ENCODE peak calls at places on chromosome 4, in eight cellular contexts. Q is substantia nigra; E is HT1080; O is NCI-H460; N is ureter; P is COR-L47; T is stimulated activated CD4-positive, alpha-beta T cell treated with anti-CD3 and anti-CD28 coated beads, Interleukin-15, amount 100 ng/mL, for 48 hours; W is HuH-7. H is an unnamed sample.

GRCh38 chr4:128310266-128310697 is 22.7 kb upstream of the PGRMC2 start:
- DNase-seq in O (peak; percentile 18), N (no peak), W (no peak), Q (peak; percentile 2), T (no peak), E (no peak), P (no peak), H (no peak)

GRCh38 chr4:88017516-88018302 is 10.3 kb downstream of the PKD2 start:
- DNase-seq in N (no peak), O (no peak), W (no peak), E (peak; percentile 80), P (no peak), Q (no peak), T (no peak), H (no peak)

GRCh38 chr4:113012776-113013175 is 36.7 kb upstream of the ANK2 start:
- DNase-seq in T (no peak), E (no peak), O (no peak), P (no peak), W (no peak), Q (no peak), N (no peak), H (no peak)

GRCh38 chr4:5257086-5257485 is 205.8 kb downstream of the STK32B start:
- DNase-seq in Q (no peak), N (no peak), T (no peak), E (no peak), O (no peak), W (no peak), P (no peak), H (no peak)

GRCh38 chr4:1382776-1383727 is 23.2 kb downstream of the NKX1-1 start:
- DNase-seq in N (no peak), Q (no peak), O (no peak), P (no peak), W (no peak), E (no peak), T (no peak), H (no peak)

GRCh38 chr4:26197018-26197779 is 123.6 kb upstream of the RBPJ start:
- DNase-seq in E (peak; percentile 97), W (no peak), Q (no peak), T (peak; percentile 70), O (peak; percentile 33), P (no peak), N (peak; percentile 66), H (no peak)

GRCh38 chr4:168560835-168561210 is 64.0 kb downstream of the PALLD start:
- DNase-seq in O (no peak), W (no peak), P (no peak), N (no peak), E (no peak), Q (no peak), T (no peak), H (no peak)

GRCh38 chr4:108821056-108821925 is 58.4 kb upstream of the ETNPPL start:
- DNase-seq in E (no peak), W (no peak), Q (no peak), O (no peak), T (no peak), P (no peak), N (no peak), H (no peak)

GRCh38 chr4:112865443-112865842 is 184.0 kb upstream of the ANK2 start:
- DNase-seq in N (no peak), O (no peak), W (no peak), Q (no peak), P (no peak), E (no peak), T (no peak), H (no peak)

GRCh38 chr4:137474711-137475301 is 57.5 kb downstream of the PCDH18 start:
- DNase-seq in W (no peak), N (no peak), Q (no peak), E (no peak), O (no peak), T (no peak), P (peak; percentile 52), H (no peak)

GRCh38 chr4:152806492-152807125 is 26.9 kb downstream of the ARFIP1 start:
- DNase-seq in E (no peak), N (no peak), Q (no peak), W (no peak), T (no peak), P (no peak), O (no peak), H (no peak)

GRCh38 chr4:98232202-98232601 is 29.0 kb upstream of the RAP1GDS1 start:
- DNase-seq in O (peak; percentile 21), Q (no peak), N (no peak), W (no peak), E (peak; percentile 8), P (no peak), T (no peak), H (no peak)

GRCh38 chr4:17324431-17324830 is 187.5 kb downstream of the QDPR start:
- DNase-seq in E (peak; percentile 39), T (no peak), N (no peak), P (peak; percentile 38), Q (peak; percentile 41), O (no peak), W (peak; percentile 28), H (no peak)

GRCh38 chr4:42653606-42654560 is 3.0 kb downstream of the ATP8A1 start:
- DNase-seq in E (no peak), W (no peak), Q (no peak), N (no peak), T (no peak), O (no peak), P (no peak), H (no peak)

H was measured in osteocyte.